ENCODE peak calls at places on chromosome 9, in eight cellular contexts. P, D, M, K, X, L, B and C are unnamed samples.
A peak's percentile ranks its signal among the peaks of the same experiment; 100 is the strongest.

GRCh38 chr9:2857564-2858198 is 13.8 kb upstream of the PUM3 start:
- DNase-seq in P (peak; percentile 89), D (peak; percentile 64), M (peak; percentile 12), K (no peak), X (peak; percentile 66), L (peak; percentile 64), B (peak; percentile 86), C (no peak)

GRCh38 chr9:98287383-98287782 is 31.9 kb upstream of the TBC1D2 start:
- DNase-seq in P (no peak), D (no peak), M (no peak), K (no peak), X (no peak), L (no peak), B (no peak), C (no peak)

GRCh38 chr9:5453673-5454072 is 3.3 kb downstream of the CD274 start:
- DNase-seq in P (no peak), D (no peak), M (no peak), K (no peak), X (no peak), L (no peak), B (no peak), C (no peak)

GRCh38 chr9:98256632-98257218 is 1.3 kb upstream of the TBC1D2 start:
- DNase-seq in P (no peak), D (no peak), M (no peak), K (no peak), X (no peak), L (no peak), B (no peak), C (no peak)

GRCh38 chr9:106784076-106784475 is 78.9 kb upstream of the ZNF462 start:
- DNase-seq in P (no peak), D (no peak), M (no peak), K (no peak), X (no peak), L (no peak), B (no peak), C (no peak)

GRCh38 chr9:98416294-98416693 is 160.8 kb upstream of the TBC1D2 start:
- DNase-seq in P (no peak), D (no peak), M (no peak), K (no peak), X (no peak), L (no peak), B (no peak), C (no peak)

GRCh38 chr9:5553211-5553610 is 42.9 kb downstream of the PDCD1LG2 start:
- DNase-seq in P (no peak), D (no peak), M (no peak), K (no peak), X (peak; percentile 89), L (no peak), B (no peak), C (no peak)

GRCh38 chr9:14313378-14313940 is 482 bp downstream of the NFIB start:
- DNase-seq in P (no peak), D (peak; percentile 27), M (no peak), K (no peak), X (peak; percentile 31), L (no peak), B (peak; percentile 41), C (no peak)

GRCh38 chr9:92963831-92964606 is 16.7 kb downstream of the FGD3 start:
- DNase-seq in P (peak; percentile 25), D (no peak), M (no peak), K (no peak), X (no peak), L (peak; percentile 87), B (peak; percentile 39), C (peak; percentile 78)

GRCh38 chr9:16247188-16247875 is 623.1 kb downstream of the BNC2 start:
- DNase-seq in P (no peak), D (no peak), M (no peak), K (no peak), X (peak; percentile 81), L (no peak), B (no peak), C (no peak)

GRCh38 chr9:90642570-90643539 is at the start of gene DIRAS2:
- DNase-seq in P (no peak), D (peak; percentile 22), M (peak; percentile 37), K (peak; percentile 84), X (peak; percentile 43), L (no peak), B (peak; percentile 84), C (no peak)

GRCh38 chr9:111050819-111051218 is 12.5 kb upstream of the LPAR1 start:
- DNase-seq in P (no peak), D (no peak), M (no peak), K (no peak), X (peak; percentile 34), L (no peak), B (no peak), C (no peak)

GRCh38 chr9:93301291-93301811 is 117.4 kb downstream of the WNK2 start:
- DNase-seq in P (no peak), D (no peak), M (no peak), K (peak; percentile 63), X (no peak), L (no peak), B (no peak), C (no peak)

GRCh38 chr9:71604197-71605063 is 163.9 kb downstream of the CEMIP2 start:
- DNase-seq in P (peak; percentile 75), D (peak; percentile 65), M (peak; percentile 63), K (peak; percentile 63), X (peak; percentile 70), L (peak; percentile 85), B (peak; percentile 89), C (peak; percentile 71)

GRCh38 chr9:98411981-98412561 is 156.6 kb upstream of the TBC1D2 start:
- DNase-seq in P (no peak), D (no peak), M (no peak), K (no peak), X (no peak), L (no peak), B (no peak), C (no peak)

GRCh38 chr9:22136446-22137140 is 127.5 kb upstream of the CDKN2B start:
- DNase-seq in P (no peak), D (no peak), M (no peak), K (no peak), X (peak; percentile 89), L (no peak), B (no peak), C (no peak)

GRCh38 chr9:2602704-2603116 is 18.9 kb upstream of the VLDLR start:
- DNase-seq in P (no peak), D (no peak), M (no peak), K (no peak), X (peak; percentile 23), L (no peak), B (peak; percentile 15), C (no peak)

GRCh38 chr9:88820055-88820454 is 171.2 kb upstream of the S1PR3 start:
- DNase-seq in P (no peak), D (no peak), M (no peak), K (no peak), X (no peak), L (no peak), B (no peak), C (no peak)

GRCh38 chr9:26946753-26947727 is at the start of gene PLAA:
- DNase-seq in P (peak; percentile 87), D (peak; percentile 88), M (peak; percentile 85), K (peak; percentile 93), X (peak; percentile 92), L (peak; percentile 87), B (peak; percentile 96), C (peak; percentile 87)

GRCh38 chr9:903886-904285 is 62.4 kb downstream of the DMRT1 start:
- DNase-seq in P (no peak), D (no peak), M (no peak), K (no peak), X (no peak), L (no peak), B (no peak), C (no peak)

DNA sequence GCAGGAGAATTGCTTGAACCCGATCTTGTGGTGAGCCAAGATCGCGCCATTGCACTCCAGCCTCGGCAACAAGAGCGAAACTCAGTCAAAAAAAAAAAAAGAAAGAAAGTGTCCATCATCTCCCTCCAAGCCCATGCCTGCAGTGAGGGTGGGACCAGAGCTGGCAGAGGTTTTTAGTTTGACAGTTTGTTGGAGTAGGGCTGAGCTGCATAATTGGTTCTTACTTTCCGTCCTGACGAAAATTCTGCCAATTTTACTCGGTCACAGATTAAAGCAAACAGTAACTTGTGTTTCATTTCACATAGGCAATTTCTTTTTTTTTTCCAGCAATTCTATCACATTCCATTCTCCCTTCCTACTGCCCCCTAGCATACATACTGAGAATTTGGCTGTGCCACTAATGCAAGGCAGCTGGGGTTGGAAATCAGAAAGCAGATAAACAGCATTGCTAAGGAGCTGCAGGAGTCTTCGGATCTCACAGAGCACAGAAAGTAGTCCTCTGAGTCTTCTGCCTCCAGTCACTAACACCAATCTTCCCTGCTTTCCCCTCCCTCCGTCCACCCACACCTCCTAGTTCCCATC is 132.4 kb downstream of the FRMD3 start:
- DNase-seq in P (no peak), D (no peak), M (no peak), K (no peak), X (no peak), L (no peak), B (no peak), C (no peak)
- TF ChIP-seq CTCF in P (no peak), D (no peak), M (no peak), K (no peak), X (no peak), L (no peak), B (no peak), C (no peak)

GRCh38 chr9:120610975-120611689 is 31.2 kb upstream of the CDK5RAP2 start:
- DNase-seq in P (no peak), D (no peak), M (no peak), K (no peak), X (no peak), L (no peak), B (no peak), C (no peak)
- TF ChIP-seq CTCF in P (no peak), D (no peak), M (no peak), K (no peak), X (peak; percentile 20), L (peak; percentile 16), B (peak; percentile 16), C (no peak)

DNA sequence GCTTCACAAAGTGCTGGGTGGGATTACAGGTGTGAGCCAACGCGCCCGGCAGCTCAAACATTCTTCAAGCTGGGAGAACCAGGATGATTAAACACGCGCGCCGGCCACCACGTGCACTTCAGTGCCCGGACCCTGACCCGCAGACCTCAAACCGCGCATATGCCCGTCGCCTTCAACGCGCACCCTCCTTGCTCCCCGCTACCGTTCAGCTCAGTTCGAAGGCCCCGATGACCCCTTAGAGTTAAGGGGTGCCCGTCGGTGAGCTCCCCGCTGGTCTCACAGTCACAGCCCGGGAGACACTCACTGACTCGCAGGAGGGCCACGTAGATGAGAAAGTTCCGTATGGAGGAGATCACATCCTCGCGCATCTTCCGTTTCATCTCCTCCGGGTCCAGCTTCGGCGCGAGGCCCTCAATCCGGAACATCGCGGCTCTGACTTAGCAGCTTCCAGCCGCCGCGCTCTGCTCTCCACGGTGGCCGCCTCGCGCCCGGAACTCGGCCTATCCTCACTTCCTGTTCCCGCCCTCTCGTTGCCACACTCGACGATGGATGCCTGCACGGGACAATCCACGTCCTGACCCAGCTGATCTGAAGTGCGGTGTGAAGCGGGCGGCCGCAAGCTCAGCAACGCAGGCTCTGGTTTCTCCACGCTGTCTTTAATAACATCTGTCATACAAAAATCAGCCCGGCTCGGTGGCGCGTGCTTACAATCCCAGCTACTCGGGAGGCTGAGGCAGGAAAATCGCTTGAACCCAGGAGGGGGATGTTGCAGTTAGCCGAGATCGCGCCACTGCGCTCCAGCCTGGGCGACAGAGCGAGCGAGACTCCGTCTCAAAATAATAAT is at the start of gene TOMM5:
- DNase-seq in P (peak; percentile 96), D (peak; percentile 93), M (peak; percentile 92), K (peak; percentile 96), X (peak; percentile 94), L (peak; percentile 93), B (peak; percentile 92), C (peak; percentile 83)
- TF ChIP-seq CTCF in P (no peak), D (no peak), M (no peak), K (no peak), X (no peak), L (no peak), B (no peak), C (no peak)

GRCh38 chr9:122379340-122379739 is 8.5 kb downstream of the PTGS1 start:
- DNase-seq in P (no peak), D (no peak), M (no peak), K (no peak), X (no peak), L (no peak), B (no peak), C (no peak)
- TF ChIP-seq CTCF in P (no peak), D (peak; percentile 5), M (peak; percentile 15), K (no peak), X (peak; percentile 28), L (no peak), B (no peak), C (no peak)